ENCODE peak calls at places on chromosomes 7 and 10, in four cellular contexts. One of them, this sample, is unnamed.

GRCh38 chr7:37908221-37908788 is 8.3 kb downstream of the SFRP4 start:
- DNase-seq in pancreas: no peak
- DNase-seq in neural crest cell: no peak
- DNase-seq in BJ: peak; percentile 77
- DNase-seq in this sample: no peak

GRCh38 chr10:133422821-133423771 is 1.3 kb downstream of the SPRN start:
- DNase-seq in neural crest cell: no peak
- DNase-seq in pancreas: no peak
- DNase-seq in BJ: no peak
- DNase-seq in this sample: peak; percentile 46

GRCh38 chr10:17379151-17379690 is 75.2 kb downstream of the ST8SIA6 start:
- DNase-seq in BJ: no peak
- DNase-seq in pancreas: no peak
- DNase-seq in neural crest cell: no peak
- DNase-seq in this sample: no peak

GRCh38 chr7:107579881-107580715 is at the start of gene BCAP29:
- DNase-seq in neural crest cell: peak; percentile 71
- DNase-seq in BJ: no peak
- DNase-seq in pancreas: peak; percentile 77
- DNase-seq in this sample: peak; percentile 80

GRCh38 chr10:24457661-24458318 is 248.9 kb downstream of the KIAA1217 start:
- DNase-seq in BJ: no peak
- DNase-seq in neural crest cell: no peak
- DNase-seq in pancreas: no peak
- DNase-seq in this sample: no peak

GRCh38 chr10:62632071-62632809 is 172.3 kb upstream of the ADO start:
- DNase-seq in pancreas: peak; percentile 46
- DNase-seq in BJ: no peak
- DNase-seq in neural crest cell: no peak
- DNase-seq in this sample: no peak

GRCh38 chr7:5424689-5425506 is 1.3 kb upstream of the TNRC18 start:
- DNase-seq in BJ: no peak
- DNase-seq in neural crest cell: peak; percentile 30
- DNase-seq in pancreas: peak; percentile 50
- DNase-seq in this sample: peak; percentile 37

GRCh38 chr7:39464350-39465054 is 101.7 kb upstream of the YAE1 start:
- DNase-seq in neural crest cell: no peak
- DNase-seq in pancreas: no peak
- DNase-seq in BJ: no peak
- DNase-seq in this sample: no peak

GRCh38 chr10:113061054-113061430 is 111.0 kb downstream of the TCF7L2 start:
- DNase-seq in neural crest cell: no peak
- DNase-seq in pancreas: no peak
- DNase-seq in BJ: no peak
- DNase-seq in this sample: no peak

GRCh38 chr10:17453377-17454091 is 861 bp downstream of the ST8SIA6 start:
- DNase-seq in neural crest cell: peak; percentile 16
- DNase-seq in pancreas: peak; percentile 41
- DNase-seq in BJ: no peak
- DNase-seq in this sample: peak; percentile 75

GRCh38 chr7:90599892-90600555 is 3.9 kb downstream of the CDK14 start:
- DNase-seq in neural crest cell: no peak
- DNase-seq in BJ: no peak
- DNase-seq in pancreas: no peak
- DNase-seq in this sample: no peak

GRCh38 chr10:132142396-132143161 is 44.2 kb upstream of the DPYSL4 start:
- DNase-seq in neural crest cell: peak; percentile 65
- DNase-seq in BJ: no peak
- DNase-seq in pancreas: peak; percentile 14
- DNase-seq in this sample: peak; percentile 80

GRCh38 chr7:128871050-128871449 is 8.4 kb downstream of the ATP6V1F start:
- DNase-seq in pancreas: no peak
- DNase-seq in BJ: no peak
- DNase-seq in neural crest cell: no peak
- DNase-seq in this sample: no peak

GRCh38 chr10:117884592-117884991 is 162.1 kb downstream of the RAB11FIP2 start:
- DNase-seq in BJ: no peak
- DNase-seq in neural crest cell: no peak
- DNase-seq in pancreas: no peak
- DNase-seq in this sample: no peak

GRCh38 chr10:100245484-100246220 is 16.3 kb upstream of the CHUK start:
- DNase-seq in BJ: no peak
- DNase-seq in pancreas: no peak
- DNase-seq in neural crest cell: no peak
- DNase-seq in this sample: no peak

GRCh38 chr7:79965946-79966345 is 168.7 kb upstream of the GNAI1 start:
- DNase-seq in pancreas: no peak
- DNase-seq in neural crest cell: no peak
- DNase-seq in BJ: no peak
- DNase-seq in this sample: no peak

GRCh38 chr7:4010923-4011656 is 671.0 kb upstream of the FOXK1 start:
- DNase-seq in BJ: no peak
- DNase-seq in pancreas: no peak
- DNase-seq in neural crest cell: no peak
- DNase-seq in this sample: peak; percentile 22

GRCh38 chr7:4157651-4158050 is 524.4 kb upstream of the FOXK1 start:
- DNase-seq in pancreas: no peak
- DNase-seq in neural crest cell: no peak
- DNase-seq in BJ: no peak
- DNase-seq in this sample: no peak

GRCh38 chr7:87564290-87564963 is 36.3 kb downstream of the ABCB1 start:
- DNase-seq in pancreas: peak; percentile 36
- DNase-seq in neural crest cell: peak; percentile 1
- DNase-seq in BJ: no peak
- DNase-seq in this sample: peak; percentile 19

GRCh38 chr7:131302453-131302852 is 25.2 kb upstream of the MKLN1 start:
- DNase-seq in BJ: no peak
- DNase-seq in pancreas: no peak
- DNase-seq in neural crest cell: no peak
- DNase-seq in this sample: no peak

GRCh38 chr10:88964360-88964759 is 11.8 kb upstream of the ACTA2 start:
- DNase-seq in BJ: no peak
- DNase-seq in neural crest cell: no peak
- DNase-seq in pancreas: no peak
- DNase-seq in this sample: no peak

GRCh38 chr7:92523110-92523509 is 5.2 kb downstream of the PEX1 start:
- DNase-seq in pancreas: no peak
- DNase-seq in BJ: no peak
- DNase-seq in neural crest cell: no peak
- DNase-seq in this sample: no peak

GRCh38 chr10:124737221-124737620 is 7.0 kb downstream of the FAM53B start:
- DNase-seq in pancreas: peak; percentile 24
- DNase-seq in neural crest cell: no peak
- DNase-seq in BJ: no peak
- DNase-seq in this sample: no peak

GRCh38 chr7:116653204-116653603 is 18.8 kb upstream of the MET start:
- DNase-seq in neural crest cell: no peak
- DNase-seq in pancreas: no peak
- DNase-seq in BJ: no peak
- DNase-seq in this sample: no peak

GRCh38 chr7:47103498-47104205 is 478.3 kb downstream of the TNS3 start:
- DNase-seq in neural crest cell: no peak
- DNase-seq in pancreas: no peak
- DNase-seq in BJ: no peak
- DNase-seq in this sample: no peak

GRCh38 chr10:133335238-133336122 is 1.2 kb downstream of the CALY start:
- DNase-seq in pancreas: no peak
- DNase-seq in BJ: no peak
- DNase-seq in neural crest cell: peak; percentile 51
- DNase-seq in this sample: peak; percentile 78

GRCh38 chr10:87850742-87851205 is 12.6 kb downstream of the KLLN start:
- DNase-seq in pancreas: peak; percentile 60
- DNase-seq in BJ: no peak
- DNase-seq in neural crest cell: peak; percentile 13
- DNase-seq in this sample: peak; percentile 25

GRCh38 chr10:86211691-86212390 is 154.8 kb downstream of the GRID1 start:
- DNase-seq in pancreas: no peak
- DNase-seq in neural crest cell: no peak
- DNase-seq in BJ: no peak
- DNase-seq in this sample: no peak

GRCh38 chr7:40551685-40552576 is 417.1 kb downstream of the SUGCT start:
- DNase-seq in BJ: peak; percentile 62
- DNase-seq in neural crest cell: no peak
- DNase-seq in pancreas: no peak
- DNase-seq in this sample: peak; percentile 10

GRCh38 chr10:133388265-133388972 is 5.5 kb upstream of the MTG1 start:
- DNase-seq in neural crest cell: no peak
- DNase-seq in pancreas: peak; percentile 11
- DNase-seq in BJ: no peak
- DNase-seq in this sample: no peak

GRCh38 chr7:143494622-143495021 is 16.9 kb downstream of the TAS2R41 start:
- DNase-seq in pancreas: no peak
- DNase-seq in BJ: no peak
- DNase-seq in neural crest cell: no peak
- DNase-seq in this sample: no peak

GRCh38 chr10:101843032-101843991 is at the start of gene KCNIP2:
- DNase-seq in pancreas: no peak
- DNase-seq in BJ: no peak
- DNase-seq in neural crest cell: peak; percentile 41
- DNase-seq in this sample: peak; percentile 71

GRCh38 chr7:45252248-45252647 is 94.7 kb downstream of the RAMP3 start:
- DNase-seq in BJ: no peak
- DNase-seq in pancreas: no peak
- DNase-seq in neural crest cell: no peak
- DNase-seq in this sample: no peak

GRCh38 chr7:149257146-149257545 is 4.8 kb upstream of the ZNF783 start:
- DNase-seq in neural crest cell: no peak
- DNase-seq in BJ: no peak
- DNase-seq in pancreas: no peak
- DNase-seq in this sample: no peak

GRCh38 chr7:70574970-70575799 is 556.8 kb upstream of the GALNT17 start:
- DNase-seq in neural crest cell: no peak
- DNase-seq in BJ: no peak
- DNase-seq in pancreas: no peak
- DNase-seq in this sample: no peak

GRCh38 chr7:128954830-128955797 is 17.4 kb downstream of the IRF5 start:
- DNase-seq in pancreas: no peak
- DNase-seq in neural crest cell: no peak
- DNase-seq in BJ: peak; percentile 26
- DNase-seq in this sample: no peak

GRCh38 chr7:72919256-72919775 is 5.6 kb upstream of the POM121 start:
- DNase-seq in pancreas: no peak
- DNase-seq in BJ: no peak
- DNase-seq in neural crest cell: no peak
- DNase-seq in this sample: no peak

GRCh38 chr10:70738425-70739121 is 46.6 kb downstream of the TBATA start:
- DNase-seq in neural crest cell: no peak
- DNase-seq in pancreas: no peak
- DNase-seq in BJ: no peak
- DNase-seq in this sample: peak; percentile 29
- TF ChIP-seq CTCF in neural crest cell: peak; percentile 24
- TF ChIP-seq CTCF in pancreas: no peak
- TF ChIP-seq CTCF in BJ: peak; percentile 19
- TF ChIP-seq CTCF in this sample: peak; percentile 29

DNA sequence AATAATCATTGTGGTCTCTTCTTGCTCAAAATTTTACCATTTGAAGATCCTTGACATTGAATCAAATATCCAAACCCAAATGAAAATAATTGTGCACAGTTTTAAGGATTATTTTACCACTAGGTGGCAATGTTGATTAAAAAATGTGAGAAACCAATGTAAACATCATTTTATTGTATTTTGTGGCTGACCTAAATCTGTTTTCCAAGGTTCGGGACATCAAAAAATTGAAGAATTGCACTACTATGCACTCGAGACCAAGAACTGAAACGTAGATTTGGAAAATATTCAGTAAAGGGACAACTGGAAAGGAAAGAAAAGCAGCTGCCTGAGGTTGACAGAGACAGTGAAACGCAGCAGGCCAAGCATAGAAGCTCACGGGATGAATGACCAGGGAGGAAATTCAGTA is 259.3 kb downstream of the SNX13 start:
- DNase-seq in pancreas: no peak
- DNase-seq in neural crest cell: no peak
- DNase-seq in BJ: no peak
- DNase-seq in this sample: no peak
- TF ChIP-seq CTCF in pancreas: peak; percentile 49
- TF ChIP-seq CTCF in neural crest cell: peak; percentile 65
- TF ChIP-seq CTCF in BJ: peak; percentile 20
- TF ChIP-seq CTCF in this sample: peak; percentile 36

DNA sequence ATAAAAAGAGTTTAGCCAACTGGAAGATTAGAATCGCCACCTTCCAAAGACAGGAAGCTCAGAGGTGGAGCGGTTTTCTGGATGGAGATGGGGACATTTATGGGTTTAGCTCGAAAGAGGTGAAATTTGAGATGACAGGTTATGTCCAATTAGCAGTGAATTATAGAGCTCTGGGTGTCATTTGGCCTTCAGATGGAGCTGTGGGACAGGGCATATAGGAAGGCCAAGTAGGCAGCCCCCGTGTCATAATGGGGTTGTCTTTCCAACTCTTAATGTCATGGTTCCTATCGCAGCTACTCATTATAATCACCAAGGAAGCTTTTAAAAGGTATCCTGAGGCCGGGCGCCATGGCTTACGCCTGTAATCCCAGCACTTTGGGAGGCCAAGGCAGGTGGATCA is 21.0 kb upstream of the EEPD1 start:
- DNase-seq in neural crest cell: no peak
- DNase-seq in BJ: no peak
- DNase-seq in pancreas: no peak
- DNase-seq in this sample: no peak
- TF ChIP-seq CTCF in neural crest cell: no peak
- TF ChIP-seq CTCF in BJ: no peak
- TF ChIP-seq CTCF in pancreas: no peak
- TF ChIP-seq CTCF in this sample: no peak

DNA sequence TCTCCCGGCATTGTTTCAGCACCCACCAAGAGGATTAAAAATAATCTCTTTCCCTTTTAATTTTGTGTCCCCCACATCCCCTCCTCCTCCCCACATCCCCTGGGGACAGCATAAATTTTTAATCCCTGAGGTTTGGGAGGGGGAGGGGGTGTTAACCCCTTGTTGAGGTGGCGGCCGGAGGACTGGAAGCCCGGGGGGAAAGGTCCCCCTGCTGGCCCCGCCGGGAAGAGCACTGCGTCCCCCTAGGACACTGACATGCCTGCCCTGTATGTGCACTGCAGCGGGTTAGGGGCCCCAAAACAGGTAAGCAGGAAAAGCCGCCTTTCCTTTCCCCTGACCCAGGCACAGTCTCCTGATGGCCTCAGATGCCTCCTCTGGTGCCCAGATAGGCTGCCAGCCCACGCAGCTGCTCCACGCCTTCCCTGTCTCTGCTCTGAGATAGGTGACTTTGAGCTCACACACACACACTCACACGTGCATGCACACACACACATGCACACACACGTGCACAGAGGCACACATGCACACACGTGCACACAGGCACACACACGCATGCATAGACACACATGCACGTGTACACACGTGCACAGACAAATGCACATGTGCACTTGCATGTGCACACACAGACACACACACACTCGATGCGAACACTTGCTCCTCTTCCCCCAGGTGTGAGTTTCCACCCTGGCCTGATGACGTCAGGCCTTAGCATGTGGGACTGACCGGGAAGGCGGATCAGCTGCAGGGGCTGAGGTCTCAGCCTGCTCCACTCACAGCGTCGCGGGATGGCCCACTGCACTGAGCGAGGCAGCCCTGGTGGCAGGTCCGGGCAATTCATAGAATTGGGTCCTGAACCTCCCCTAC is 12.3 kb downstream of the CNPY1 start:
- DNase-seq in pancreas: no peak
- DNase-seq in BJ: no peak
- DNase-seq in neural crest cell: peak; percentile 69
- DNase-seq in this sample: peak; percentile 75
- TF ChIP-seq CTCF in pancreas: peak; percentile 11
- TF ChIP-seq CTCF in BJ: peak; percentile 63
- TF ChIP-seq CTCF in neural crest cell: peak; percentile 70
- TF ChIP-seq CTCF in this sample: peak; percentile 74

This sample was measured in nephron progenitor cell.